ENCODE peak calls at places on chromosomes 13 and 19, in seven cellular contexts. X is Peyer's patch, J is A549, F is heart left ventricle, I is tibial nerve, W is HCT116, N is esophagus squamous epithelium. D is an unnamed sample.

GRCh38 chr19:51777570-51778460 is 16.8 kb downstream of the FPR2 start:
- DNase-seq in X (no peak), J (peak), F (peak), I (no peak), W (peak), N (no peak), D (peak)

GRCh38 chr13:26601669-26602068 is 44.2 kb downstream of the WASF3 start:
- DNase-seq in X (no peak), J (no peak), F (no peak), I (no peak), W (no peak), N (no peak), D (no peak)

GRCh38 chr13:37868691-37869505 is 674 bp downstream of the TRPC4 start:
- DNase-seq in X (no peak), J (no peak), F (peak), I (no peak), W (no peak), N (no peak), D (no peak)

GRCh38 chr19:33316521-33317284 is 14.4 kb upstream of the CEBPA start:
- DNase-seq in X (peak), J (no peak), F (no peak), I (no peak), W (no peak), N (no peak), D (no peak)

GRCh38 chr13:106376411-106377112 is 158.9 kb downstream of the EFNB2 start:
- DNase-seq in X (no peak), J (peak), F (no peak), I (no peak), W (peak), N (no peak), D (peak)

GRCh38 chr13:78709028-78709427 is 50.1 kb upstream of the OBI1 start:
- DNase-seq in X (no peak), J (no peak), F (no peak), I (no peak), W (no peak), N (no peak), D (no peak)

GRCh38 chr19:28176193-28176592 is 1036.8 kb downstream of the UQCRFS1 start:
- DNase-seq in X (no peak), J (no peak), F (no peak), I (no peak), W (no peak), N (no peak), D (no peak)

GRCh38 chr13:33434676-33435075 is 149.1 kb upstream of the STARD13 start:
- DNase-seq in X (no peak), J (no peak), F (no peak), I (no peak), W (no peak), N (no peak), D (no peak)

GRCh38 chr13:112668924-112669323 is 20.9 kb upstream of the ATP11A start:
- DNase-seq in X (no peak), J (no peak), F (no peak), I (no peak), W (no peak), N (no peak), D (no peak)

GRCh38 chr19:43306097-43306496 is 36.8 kb upstream of the PSG9 start:
- DNase-seq in X (no peak), J (no peak), F (no peak), I (no peak), W (no peak), N (no peak), D (no peak)

GRCh38 chr19:29321116-29321515 is 108.2 kb upstream of the UQCRFS1 start:
- DNase-seq in X (no peak), J (no peak), F (no peak), I (no peak), W (no peak), N (no peak), D (no peak)

GRCh38 chr19:45144431-45145269 is 16.1 kb downstream of the NKPD1 start:
- DNase-seq in X (no peak), J (no peak), F (no peak), I (no peak), W (no peak), N (no peak), D (no peak)

GRCh38 chr13:78601124-78601885 is 2.0 kb downstream of the POU4F1 start:
- DNase-seq in X (peak), J (no peak), F (no peak), I (no peak), W (no peak), N (no peak), D (no peak)

GRCh38 chr13:19117913-19118739 is 63.5 kb downstream of the TUBA3C start:
- DNase-seq in X (no peak), J (no peak), F (no peak), I (no peak), W (no peak), N (no peak), D (no peak)
- TF ChIP-seq POLR2A in X (no peak), J (no peak), F (no peak), I (no peak), W (no peak), N (no peak), D (no peak)

DNA sequence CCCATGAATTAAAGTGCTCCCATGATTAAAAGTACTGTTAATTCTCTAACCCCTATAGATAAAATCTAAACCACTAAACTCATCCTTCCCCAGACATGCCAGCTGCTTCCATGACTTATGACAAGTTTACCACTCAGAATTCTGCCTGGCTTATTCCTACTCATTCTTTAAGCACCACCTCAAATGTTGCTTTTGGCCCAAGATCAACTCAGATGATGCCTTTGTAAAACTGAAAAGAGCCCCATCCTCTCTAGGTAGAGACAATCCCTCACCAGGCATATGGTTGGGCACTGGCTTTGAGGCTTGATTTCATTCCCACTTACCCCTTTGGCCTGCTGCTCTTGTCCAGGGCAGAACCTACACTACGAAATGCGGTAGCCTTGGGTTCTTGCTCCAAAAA is 250.0 kb downstream of the DNAJC15 start:
- DNase-seq in X (no peak), J (no peak), F (no peak), I (no peak), W (no peak), N (no peak), D (no peak)
- TF ChIP-seq POLR2A in X (no peak), J (no peak), F (no peak), I (no peak), W (no peak), N (no peak), D (no peak)

DNA sequence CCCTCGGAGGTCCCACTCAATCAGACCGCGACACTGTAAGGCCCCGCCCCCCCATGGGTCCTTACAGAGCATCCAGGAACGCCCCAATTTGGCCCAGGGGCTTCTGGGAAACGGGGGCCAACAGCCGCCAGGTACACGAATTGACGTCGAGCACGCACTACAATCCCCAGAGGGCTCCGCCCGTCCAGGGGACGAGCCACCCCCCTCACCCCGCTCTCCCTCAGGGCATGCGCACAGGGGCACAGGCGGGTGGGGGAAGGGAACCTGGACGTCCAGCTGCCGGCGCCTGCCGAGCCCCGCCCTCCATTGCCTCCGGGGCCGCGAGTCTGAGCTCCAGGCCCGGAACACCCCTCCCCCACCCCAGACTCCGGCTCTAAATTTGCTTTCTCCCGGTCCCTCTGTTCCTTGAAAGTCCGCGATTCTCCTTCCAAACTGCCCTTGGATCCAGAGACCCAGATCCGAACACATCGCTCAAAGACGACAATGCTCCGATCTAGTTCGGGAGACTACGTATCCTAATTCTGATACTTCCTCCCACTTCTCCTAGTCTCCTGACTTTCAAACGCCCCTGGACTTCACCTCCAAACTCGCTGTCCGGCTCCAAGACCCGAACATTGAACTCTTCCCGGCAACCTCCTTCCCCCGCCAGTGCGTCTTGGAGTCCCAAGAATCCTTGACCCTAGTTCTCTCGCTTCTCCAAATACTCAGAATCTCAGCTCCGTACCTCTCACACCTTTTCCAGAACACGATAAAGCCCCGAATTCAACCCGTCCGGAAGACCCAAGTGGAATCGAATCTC is 805 bp downstream of the SERTAD3 start:
- DNase-seq in X (peak), J (peak), F (peak), I (peak), W (peak), N (peak), D (peak)
- TF ChIP-seq POLR2A in X (peak), J (peak), F (no peak), I (peak), W (no peak), N (peak), D (peak)

GRCh38 chr19:5692785-5693194 is 2.7 kb downstream of the RPL36 start:
- DNase-seq in X (no peak), J (no peak), F (no peak), I (no peak), W (no peak), N (no peak), D (no peak)

GRCh38 chr19:5690125-5690954 is at the start of gene RPL36:
- DNase-seq in X (peak), J (peak), F (peak), I (peak), W (peak), N (peak), D (peak)

GRCh38 chr19:5690955-5691204 is 785 bp downstream of the RPL36 start:
- DNase-seq in X (no peak), J (no peak), F (no peak), I (no peak), W (no peak), N (no peak), D (no peak)

GRCh38 chr19:5691930-5692784 is 2.1 kb downstream of the RPL36 start:
- DNase-seq in X (no peak), J (no peak), F (peak), I (no peak), W (no peak), N (no peak), D (no peak)

GRCh38 chr19:5691205-5691929 is 1.3 kb downstream of the RPL36 start:
- DNase-seq in X (peak), J (no peak), F (peak), I (no peak), W (no peak), N (no peak), D (no peak)
- TF ChIP-seq POLR2A in X (peak), J (no peak), F (no peak), I (no peak), W (peak), N (no peak), D (no peak)

DNA sequence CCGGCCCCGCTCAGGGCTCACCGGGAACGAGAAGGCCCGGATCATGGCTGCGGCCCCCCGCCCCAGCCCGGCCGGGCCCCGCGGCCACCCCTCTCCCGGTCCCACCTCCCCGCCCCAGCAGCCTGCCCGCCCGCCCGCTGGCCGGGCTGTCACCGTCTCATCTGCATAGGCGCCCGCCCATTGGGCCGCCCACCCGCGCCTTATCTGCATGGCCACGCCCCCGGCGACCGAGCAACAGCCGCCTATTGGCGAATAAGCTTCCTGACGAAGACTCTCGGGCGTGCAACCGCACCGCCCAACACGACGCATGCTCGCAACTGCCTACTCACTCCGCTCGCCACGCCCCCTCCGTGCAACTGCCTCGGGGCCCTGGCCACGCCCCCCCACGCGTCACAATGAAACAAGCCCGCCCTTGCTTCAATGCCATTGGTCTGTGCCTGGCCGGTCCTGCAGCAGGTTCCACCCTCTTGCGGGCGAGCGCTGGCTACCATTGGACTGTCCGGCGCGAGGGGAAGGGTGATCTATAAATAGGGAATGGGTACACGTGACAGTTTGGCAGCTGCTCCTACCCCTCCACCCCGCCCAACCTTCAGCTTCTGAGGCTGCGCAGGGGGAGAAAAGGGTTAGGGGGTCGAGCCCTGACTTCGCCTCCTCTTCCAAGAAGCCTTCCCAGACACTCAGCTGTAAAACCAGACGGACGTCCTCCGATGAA is at the start of gene DACT3:
- DNase-seq in X (peak), J (peak), F (peak), I (peak), W (peak), N (peak), D (peak)
- TF ChIP-seq POLR2A in X (no peak), J (no peak), F (no peak), I (no peak), W (no peak), N (peak), D (no peak)